ENCODE peak calls at places on chromosomes 2 and 18, in nine cellular contexts. B is ELR, C is omental fat pad, E is DMS153, V is memory B cell, O is ecto neural progenitor cell, Q is GM04504, A is transverse colon, T is NCI-H1930. G is an unnamed sample.

GRCh38 chr2:156436477-156437085 is 402 bp downstream of the GPD2 start:
- DNase-seq in B (peak; percentile 51), C (no peak), E (no peak), V (no peak), O (no peak), Q (no peak), A (peak; percentile 42), T (no peak), G (no peak)

GRCh38 chr2:36780231-36780808 is 83.8 kb downstream of the VIT start:
- DNase-seq in B (peak; percentile 76), C (no peak), E (peak; percentile 31), V (peak; percentile 25), O (no peak), Q (peak; percentile 36), A (no peak), T (peak; percentile 37), G (no peak)

GRCh38 chr2:174605687-174606086 is 8.1 kb upstream of the WIPF1 start:
- DNase-seq in B (peak; percentile 59), C (no peak), E (no peak), V (no peak), O (no peak), Q (no peak), A (no peak), T (no peak), G (no peak)

GRCh38 chr18:10367846-10368245 is 86.6 kb upstream of the APCDD1 start:
- DNase-seq in B (peak; percentile 2), C (no peak), E (no peak), V (no peak), O (no peak), Q (no peak), A (no peak), T (no peak), G (no peak)

GRCh38 chr2:83584674-83585073 is 874.4 kb downstream of the SUCLG1 start:
- DNase-seq in B (peak; percentile 23), C (no peak), E (no peak), V (no peak), O (no peak), Q (peak; percentile 78), A (no peak), T (no peak), G (no peak)

GRCh38 chr2:74119324-74119723 is 28.4 kb downstream of the BOLA3 start:
- DNase-seq in B (peak; percentile 32), C (no peak), E (no peak), V (no peak), O (no peak), Q (no peak), A (no peak), T (no peak), G (no peak)

GRCh38 chr2:162221064-162221463 is 22.2 kb downstream of the FAP start:
- DNase-seq in B (peak; percentile 79), C (peak; percentile 69), E (no peak), V (peak; percentile 39), O (peak; percentile 81), Q (peak; percentile 32), A (peak; percentile 58), T (no peak), G (no peak)

GRCh38 chr18:12741351-12741750 is 38.5 kb downstream of the PSMG2 start:
- DNase-seq in B (peak; percentile 97), C (no peak), E (peak; percentile 65), V (no peak), O (no peak), Q (no peak), A (no peak), T (no peak), G (no peak)

GRCh38 chr2:216849987-216850386 is 9.9 kb downstream of the TNP1 start:
- DNase-seq in B (no peak), C (no peak), E (peak; percentile 78), V (no peak), O (no peak), Q (no peak), A (peak; percentile 10), T (no peak), G (no peak)

GRCh38 chr2:173347305-173348168 is 7.1 kb upstream of the CDCA7 start:
- DNase-seq in B (no peak), C (no peak), E (peak; percentile 97), V (no peak), O (no peak), Q (no peak), A (no peak), T (peak; percentile 94), G (no peak)

GRCh38 chr2:225590932-225591331 is 191.4 kb downstream of the NYAP2 start:
- DNase-seq in B (no peak), C (no peak), E (no peak), V (no peak), O (no peak), Q (no peak), A (no peak), T (no peak), G (no peak)

GRCh38 chr2:170344663-170345099 is 166.7 kb downstream of the MYO3B start:
- DNase-seq in B (no peak), C (no peak), E (no peak), V (no peak), O (no peak), Q (no peak), A (no peak), T (no peak), G (no peak)

GRCh38 chr18:63028380-63028779 is 291.2 kb downstream of the BCL2 start:
- DNase-seq in B (no peak), C (no peak), E (no peak), V (no peak), O (no peak), Q (no peak), A (no peak), T (no peak), G (no peak)

GRCh38 chr2:171670655-171671054 is 16.6 kb upstream of the DYNC1I2 start:
- DNase-seq in B (no peak), C (no peak), E (no peak), V (no peak), O (no peak), Q (no peak), A (no peak), T (peak; percentile 34), G (no peak)

GRCh38 chr2:88638743-88639142 is 11.5 kb upstream of the EIF2AK3 start:
- DNase-seq in B (peak; percentile 66), C (no peak), E (no peak), V (no peak), O (no peak), Q (no peak), A (no peak), T (no peak), G (no peak)

GRCh38 chr2:106115250-106115649 is 78.9 kb downstream of the UXS1 start:
- DNase-seq in B (peak; percentile 77), C (no peak), E (no peak), V (no peak), O (no peak), Q (peak; percentile 57), A (no peak), T (no peak), G (no peak)

G was measured in vagina.